ENCODE peak calls at places on chromosomes 6 and 20, in six cellular contexts. F is IMR-90, N is Peyer's patch, W is uterus, J is tibial nerve, R is heart left ventricle. K is an unnamed sample.

GRCh38 chr6:11791354-11792107 is 12.9 kb upstream of the ADTRP start:
- DNase-seq in J (no peak), R (no peak), N (no peak), F (peak; percentile 55), W (no peak), K (no peak)

GRCh38 chr6:74735304-74735703 is 470.5 kb downstream of the COL12A1 start:
- DNase-seq in R (no peak), N (no peak), J (no peak), W (peak; percentile 49), F (peak; percentile 93), K (no peak)

GRCh38 chr6:138227316-138227781 is 9.1 kb upstream of the PBOV1 start:
- DNase-seq in F (no peak), W (no peak), R (no peak), J (no peak), N (no peak), K (no peak)

GRCh38 chr6:144266091-144266649 is 19.0 kb upstream of the UTRN start:
- DNase-seq in F (peak; percentile 76), N (no peak), W (peak; percentile 69), R (peak; percentile 73), J (peak; percentile 47), K (peak; percentile 15)

GRCh38 chr6:31083742-31084354 is 28.5 kb downstream of the C6orf15 start:
- DNase-seq in F (peak; percentile 92), R (peak; percentile 50), W (no peak), J (no peak), N (peak; percentile 25), K (no peak)

GRCh38 chr6:136783495-136784270 is 8.6 kb downstream of the MAP3K5 start:
- DNase-seq in F (no peak), W (no peak), J (no peak), N (peak; percentile 70), R (peak; percentile 35), K (no peak)

GRCh38 chr6:131733376-131734016 is 22.7 kb upstream of the CTAGE9 start:
- DNase-seq in J (no peak), N (no peak), R (peak; percentile 30), F (peak; percentile 67), W (peak; percentile 41), K (peak; percentile 7)

GRCh38 chr6:69693749-69694148 is 103.1 kb downstream of the LMBRD1 start:
- DNase-seq in J (no peak), N (no peak), W (no peak), R (no peak), F (peak; percentile 41), K (no peak)

GRCh38 chr6:137492289-137492688 is 1.9 kb downstream of the OLIG3 start:
- DNase-seq in R (no peak), F (no peak), W (no peak), N (no peak), J (no peak), K (no peak)

GRCh38 chr6:131909408-131910218 is 41.6 kb downstream of the CCN2 start:
- DNase-seq in F (peak; percentile 72), R (peak; percentile 49), W (peak; percentile 82), N (peak; percentile 64), J (peak; percentile 81), K (peak; percentile 5)

GRCh38 chr20:31496761-31497295 is 17.4 kb upstream of the HM13 start:
- DNase-seq in F (no peak), N (no peak), J (peak; percentile 38), W (peak; percentile 75), R (peak; percentile 84), K (peak; percentile 56)

GRCh38 chr6:52049252-52050050 is 38.0 kb downstream of the PKHD1 start:
- DNase-seq in F (peak; percentile 37), W (no peak), R (no peak), N (no peak), J (no peak), K (peak; percentile 19)

GRCh38 chr6:170067257-170067656 is 223.6 kb downstream of the DLL1 start:
- DNase-seq in J (no peak), F (no peak), N (no peak), R (no peak), W (no peak), K (no peak)

GRCh38 chr6:130598021-130598989 is 228.9 kb upstream of the SMLR1 start:
- DNase-seq in J (no peak), W (no peak), R (no peak), F (no peak), N (no peak), K (no peak)

GRCh38 chr6:17705778-17706579 is 746 bp downstream of the NUP153 start:
- DNase-seq in F (peak; percentile 67), W (peak; percentile 56), R (peak; percentile 66), N (peak; percentile 80), J (peak; percentile 19), K (no peak)
- TF ChIP-seq POLR2A in F (no peak), W (no peak), R (no peak), N (no peak), J (no peak), K (no peak)

GRCh38 chr20:25191689-25192088 is 3.8 kb upstream of the ENTPD6 start:
- DNase-seq in J (no peak), F (no peak), W (no peak), R (peak; percentile 54), N (no peak), K (no peak)
- TF ChIP-seq POLR2A in J (no peak), F (no peak), W (no peak), R (no peak), N (no peak), K (no peak)

GRCh38 chr6:33299237-33299944 is 649 bp upstream of the RGL2 start:
- DNase-seq in N (peak; percentile 86), J (peak; percentile 77), W (peak; percentile 90), F (peak; percentile 88), R (peak; percentile 94), K (peak; percentile 75)
- TF ChIP-seq POLR2A in N (peak; percentile 74), J (peak; percentile 32), W (peak; percentile 65), F (peak; percentile 91), R (peak; percentile 76), K (peak; percentile 82)

GRCh38 chr6:147203311-147204059 is 732 bp upstream of the STXBP5 start:
- DNase-seq in F (peak; percentile 76), N (peak; percentile 48), R (peak; percentile 63), J (peak; percentile 32), W (peak; percentile 50), K (peak; percentile 52)
- TF ChIP-seq POLR2A in F (no peak), N (no peak), R (peak; percentile 45), J (peak; percentile 65), W (peak; percentile 76), K (peak; percentile 88)

GRCh38 chr6:44257753-44258324 is 511 bp upstream of the SLC35B2 start:
- DNase-seq in J (no peak), N (peak; percentile 56), R (no peak), F (no peak), W (no peak), K (no peak)
- TF ChIP-seq POLR2A in J (no peak), N (no peak), R (no peak), F (no peak), W (no peak), K (no peak)

DNA sequence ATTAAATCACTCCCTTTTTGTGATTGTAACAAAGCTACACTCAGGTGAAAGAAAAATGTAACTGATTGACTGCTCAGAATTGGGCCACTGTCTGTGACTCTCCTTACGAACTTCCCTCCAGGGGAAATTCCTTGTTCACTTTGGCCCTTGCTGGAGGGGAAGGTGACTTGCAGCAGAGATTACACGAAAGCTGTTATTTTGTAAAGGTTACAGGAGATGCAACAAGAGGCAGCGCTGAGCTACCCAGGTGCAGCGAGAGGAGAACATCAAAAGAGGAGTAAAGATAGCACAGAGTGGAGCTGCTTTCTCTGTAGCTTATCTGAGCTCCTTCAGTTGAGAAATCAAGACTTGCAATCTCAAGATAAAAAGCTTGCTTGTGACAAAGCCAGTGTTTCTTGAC is 144.6 kb downstream of the ARHGAP18 start:
- DNase-seq in R (no peak), F (no peak), W (no peak), N (no peak), J (no peak), K (no peak)
- TF ChIP-seq POLR2A in R (no peak), F (no peak), W (no peak), N (no peak), J (no peak), K (no peak)

DNA sequence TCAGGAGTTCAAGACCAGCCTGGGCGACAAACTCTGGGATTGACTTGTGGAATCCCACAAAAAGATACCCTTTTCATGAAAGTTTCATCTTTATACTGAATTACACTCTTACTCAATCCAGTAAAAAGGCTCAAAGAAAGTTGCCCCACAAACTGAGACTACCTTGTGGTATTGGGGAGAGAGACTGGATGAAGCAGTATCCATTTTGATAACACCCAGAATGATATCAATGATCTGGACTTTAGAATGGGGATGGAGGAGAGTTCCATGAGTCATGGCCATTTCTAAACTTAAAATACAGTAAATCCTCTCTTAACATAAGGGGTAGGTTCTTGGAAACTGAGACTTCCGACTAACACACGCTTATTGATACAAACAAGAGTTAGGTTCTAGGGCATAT is 4.7 kb downstream of the STAU1 start:
- DNase-seq in R (no peak), J (no peak), F (no peak), N (no peak), W (no peak), K (no peak)
- TF ChIP-seq POLR2A in R (no peak), J (no peak), F (no peak), N (no peak), W (no peak), K (no peak)

GRCh38 chr20:52191132-52191435 is 495 bp downstream of the ZFP64 start:
- DNase-seq in R (no peak), F (peak; percentile 7), N (no peak), J (no peak), W (no peak), K (peak; percentile 33)

GRCh38 chr20:52193133-52193532 is 1.6 kb upstream of the ZFP64 start:
- DNase-seq in R (no peak), W (no peak), F (no peak), N (no peak), J (no peak), K (no peak)

GRCh38 chr20:52190437-52191131 is 995 bp downstream of the ZFP64 start:
- DNase-seq in F (peak; percentile 11), R (peak; percentile 12), J (no peak), W (no peak), N (peak; percentile 50), K (peak; percentile 47)

GRCh38 chr20:52192296-52193007 is 873 bp upstream of the ZFP64 start:
- DNase-seq in J (no peak), R (peak; percentile 34), W (no peak), F (no peak), N (peak; percentile 52), K (no peak)

GRCh38 chr20:52191436-52192295 is at the start of gene ZFP64:
- DNase-seq in W (peak; percentile 54), R (peak; percentile 81), F (peak; percentile 76), N (peak; percentile 74), J (peak; percentile 49), K (peak; percentile 76)
- TF ChIP-seq POLR2A in W (peak; percentile 39), R (peak; percentile 31), F (peak; percentile 40), N (peak; percentile 42), J (no peak), K (no peak)

DNA sequence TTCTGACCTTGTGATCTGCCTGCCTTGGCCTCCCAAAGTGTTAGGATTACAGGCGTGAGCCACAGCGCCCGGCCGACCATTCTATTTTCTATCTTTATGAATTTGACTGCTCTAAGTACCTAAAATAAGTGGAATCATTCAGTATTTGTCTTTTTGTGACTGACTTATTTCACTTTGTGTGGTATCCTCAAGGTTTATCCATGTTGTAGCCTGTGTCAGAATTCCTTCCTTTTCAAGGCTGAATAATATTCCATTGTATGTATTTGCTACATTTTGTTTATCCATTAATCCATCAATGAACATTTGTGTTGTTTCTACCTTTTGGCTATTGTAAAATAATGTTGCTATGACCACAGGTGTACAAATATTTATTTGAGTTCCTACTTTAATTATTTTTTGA is 4.9 kb upstream of the TJAP1 start:
- DNase-seq in J (no peak), R (no peak), N (no peak), W (no peak), F (no peak), K (no peak)
- TF ChIP-seq POLR2A in J (no peak), R (no peak), N (no peak), W (no peak), F (no peak), K (no peak)

K was measured in H54.